ENCODE peak calls at places on chromosomes 1 and 21, in five cellular contexts. One of them, this sample, is unnamed.

GRCh38 chr1:82464362-82464931 is 663.7 kb downstream of the ADGRL2 start:
- DNase-seq in cardiac muscle cell: peak
- DNase-seq in lower leg skin: no peak
- DNase-seq in fibroblast of lung: peak
- DNase-seq in A549: no peak
- DNase-seq in this sample: peak

GRCh38 chr21:32334980-32335471 is 36.4 kb downstream of the MRAP start:
- DNase-seq in A549: no peak
- DNase-seq in fibroblast of lung: no peak
- DNase-seq in lower leg skin: no peak
- DNase-seq in cardiac muscle cell: no peak
- DNase-seq in this sample: no peak

GRCh38 chr21:35084869-35085268 is 35.8 kb upstream of the RUNX1 start:
- DNase-seq in cardiac muscle cell: no peak
- DNase-seq in lower leg skin: no peak
- DNase-seq in A549: peak
- DNase-seq in fibroblast of lung: peak
- DNase-seq in this sample: peak

GRCh38 chr1:87556326-87556725 is 227.6 kb downstream of the LMO4 start:
- DNase-seq in lower leg skin: no peak
- DNase-seq in cardiac muscle cell: no peak
- DNase-seq in A549: no peak
- DNase-seq in fibroblast of lung: peak
- DNase-seq in this sample: no peak

GRCh38 chr1:30184393-30185141 is 538.8 kb downstream of the MATN1 start:
- DNase-seq in fibroblast of lung: no peak
- DNase-seq in cardiac muscle cell: peak
- DNase-seq in lower leg skin: peak
- DNase-seq in A549: no peak
- DNase-seq in this sample: no peak

GRCh38 chr1:11831945-11832725 is 15.4 kb downstream of the NPPA start:
- DNase-seq in cardiac muscle cell: no peak
- DNase-seq in A549: no peak
- DNase-seq in fibroblast of lung: no peak
- DNase-seq in lower leg skin: no peak
- DNase-seq in this sample: no peak

GRCh38 chr1:153960206-153960605 is 1.8 kb upstream of the CRTC2 start:
- DNase-seq in cardiac muscle cell: no peak
- DNase-seq in lower leg skin: no peak
- DNase-seq in fibroblast of lung: no peak
- DNase-seq in A549: no peak
- DNase-seq in this sample: no peak

GRCh38 chr1:90854559-90854958 is 137.5 kb upstream of the BARHL2 start:
- DNase-seq in A549: no peak
- DNase-seq in lower leg skin: no peak
- DNase-seq in cardiac muscle cell: no peak
- DNase-seq in fibroblast of lung: no peak
- DNase-seq in this sample: no peak

GRCh38 chr1:32724678-32725594 is 22.4 kb upstream of the SYNC start:
- DNase-seq in fibroblast of lung: peak
- DNase-seq in cardiac muscle cell: no peak
- DNase-seq in A549: peak
- DNase-seq in lower leg skin: no peak
- DNase-seq in this sample: peak

GRCh38 chr1:201499795-201500669 is 6.9 kb downstream of the CSRP1 start:
- DNase-seq in A549: no peak
- DNase-seq in fibroblast of lung: no peak
- DNase-seq in lower leg skin: no peak
- DNase-seq in cardiac muscle cell: no peak
- DNase-seq in this sample: no peak

GRCh38 chr1:1477206-1477605 is 5.6 kb downstream of the ATAD3B start:
- DNase-seq in fibroblast of lung: no peak
- DNase-seq in cardiac muscle cell: no peak
- DNase-seq in A549: no peak
- DNase-seq in lower leg skin: no peak
- DNase-seq in this sample: no peak

GRCh38 chr1:19861034-19861433 is 21.2 kb upstream of the OTUD3 start:
- DNase-seq in fibroblast of lung: no peak
- DNase-seq in lower leg skin: no peak
- DNase-seq in A549: no peak
- DNase-seq in cardiac muscle cell: no peak
- DNase-seq in this sample: no peak

GRCh38 chr1:183995322-183996035 is 42.0 kb downstream of the COLGALT2 start:
- DNase-seq in cardiac muscle cell: no peak
- DNase-seq in lower leg skin: no peak
- DNase-seq in A549: no peak
- DNase-seq in fibroblast of lung: peak
- DNase-seq in this sample: peak
- TF ChIP-seq CTCF in cardiac muscle cell: no peak
- TF ChIP-seq CTCF in lower leg skin: no peak
- TF ChIP-seq CTCF in A549: no peak
- TF ChIP-seq CTCF in fibroblast of lung: no peak
- TF ChIP-seq CTCF in this sample: peak

GRCh38 chr1:152112885-152113432 is 2.3 kb downstream of the TCHH start:
- DNase-seq in lower leg skin: no peak
- DNase-seq in fibroblast of lung: no peak
- DNase-seq in A549: no peak
- DNase-seq in cardiac muscle cell: no peak
- DNase-seq in this sample: no peak
- H3K4me3 ChIP-seq in lower leg skin: no peak
- H3K4me3 ChIP-seq in fibroblast of lung: no peak
- H3K4me3 ChIP-seq in A549: peak
- H3K4me3 ChIP-seq in cardiac muscle cell: no peak
- H3K4me3 ChIP-seq in this sample: no peak

GRCh38 chr1:246779561-246780175 is 55.5 kb downstream of the SCCPDH start:
- DNase-seq in A549: no peak
- DNase-seq in lower leg skin: peak
- DNase-seq in fibroblast of lung: no peak
- DNase-seq in cardiac muscle cell: no peak
- DNase-seq in this sample: no peak

GRCh38 chr1:246781212-246781611 is 57.0 kb downstream of the SCCPDH start:
- DNase-seq in cardiac muscle cell: no peak
- DNase-seq in lower leg skin: peak
- DNase-seq in A549: no peak
- DNase-seq in fibroblast of lung: no peak
- DNase-seq in this sample: no peak

GRCh38 chr1:246778663-246779062 is 54.5 kb downstream of the SCCPDH start:
- DNase-seq in lower leg skin: peak
- DNase-seq in A549: no peak
- DNase-seq in cardiac muscle cell: no peak
- DNase-seq in fibroblast of lung: no peak
- DNase-seq in this sample: no peak

GRCh38 chr1:246782120-246782900 is 58.1 kb downstream of the SCCPDH start:
- DNase-seq in lower leg skin: peak
- DNase-seq in A549: no peak
- DNase-seq in fibroblast of lung: peak
- DNase-seq in cardiac muscle cell: no peak
- DNase-seq in this sample: peak

GRCh38 chr1:246780264-246780663 is 56.1 kb downstream of the SCCPDH start:
- DNase-seq in cardiac muscle cell: no peak
- DNase-seq in fibroblast of lung: no peak
- DNase-seq in A549: no peak
- DNase-seq in lower leg skin: peak
- DNase-seq in this sample: no peak
- TF ChIP-seq CTCF in cardiac muscle cell: no peak
- TF ChIP-seq CTCF in fibroblast of lung: no peak
- TF ChIP-seq CTCF in A549: no peak
- TF ChIP-seq CTCF in lower leg skin: no peak
- TF ChIP-seq CTCF in this sample: no peak

GRCh38 chr1:3067301-3067670 is 1.7 kb upstream of the PRDM16 start:
- DNase-seq in cardiac muscle cell: no peak
- DNase-seq in lower leg skin: no peak
- DNase-seq in fibroblast of lung: no peak
- DNase-seq in A549: no peak
- DNase-seq in this sample: no peak
- H3K4me3 ChIP-seq in cardiac muscle cell: peak
- H3K4me3 ChIP-seq in lower leg skin: no peak
- H3K4me3 ChIP-seq in fibroblast of lung: no peak
- H3K4me3 ChIP-seq in A549: no peak
- H3K4me3 ChIP-seq in this sample: no peak

GRCh38 chr1:150572918-150573647 is 6.3 kb downstream of the MCL1 start:
- DNase-seq in cardiac muscle cell: no peak
- DNase-seq in lower leg skin: no peak
- DNase-seq in fibroblast of lung: no peak
- DNase-seq in A549: no peak
- DNase-seq in this sample: peak
- TF ChIP-seq CTCF in cardiac muscle cell: no peak
- TF ChIP-seq CTCF in lower leg skin: no peak
- TF ChIP-seq CTCF in fibroblast of lung: no peak
- TF ChIP-seq CTCF in A549: no peak
- TF ChIP-seq CTCF in this sample: no peak

DNA sequence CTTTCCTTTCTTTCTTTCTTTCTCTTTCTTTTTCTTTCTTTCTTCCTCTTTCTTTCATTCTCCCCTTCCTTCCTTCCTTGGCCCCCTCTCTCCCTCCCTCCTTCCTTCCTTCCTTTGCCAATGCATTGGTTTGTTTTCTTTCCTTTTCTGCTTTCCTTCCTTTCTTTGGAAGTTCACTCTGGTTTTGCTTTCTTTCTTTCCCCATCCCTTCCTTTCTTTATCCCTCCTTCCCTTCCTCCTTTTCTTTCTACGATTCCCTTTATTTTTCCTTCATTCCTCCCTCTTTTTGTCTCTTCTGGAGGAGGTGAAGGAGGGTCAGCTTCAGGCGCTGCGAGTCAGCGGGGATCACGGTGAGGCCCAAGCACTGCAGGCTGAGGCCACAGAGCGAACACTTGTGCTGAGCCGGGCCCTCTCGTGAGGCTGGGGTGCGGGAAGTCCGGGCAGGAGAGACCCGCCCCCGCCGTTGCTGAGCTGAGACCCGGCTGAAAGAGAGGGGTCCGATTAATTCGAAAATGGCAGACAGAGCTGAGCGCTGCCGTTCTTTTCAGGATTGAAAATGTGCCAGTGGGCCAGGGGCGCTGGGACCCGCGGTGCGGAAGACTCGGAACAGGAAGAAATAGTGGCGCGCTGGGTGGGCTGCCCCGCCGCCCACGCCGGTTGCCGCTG is 1.5 kb downstream of the SIM2 start:
- DNase-seq in cardiac muscle cell: no peak
- DNase-seq in A549: no peak
- DNase-seq in fibroblast of lung: no peak
- DNase-seq in lower leg skin: no peak
- DNase-seq in this sample: no peak
- H3K4me3 ChIP-seq in cardiac muscle cell: peak
- H3K4me3 ChIP-seq in A549: peak
- H3K4me3 ChIP-seq in fibroblast of lung: no peak
- H3K4me3 ChIP-seq in lower leg skin: no peak
- H3K4me3 ChIP-seq in this sample: no peak

GRCh38 chr1:237814319-237814924 is 76.3 kb downstream of the ZP4 start:
- DNase-seq in lower leg skin: no peak
- DNase-seq in A549: peak
- DNase-seq in cardiac muscle cell: peak
- DNase-seq in fibroblast of lung: peak
- DNase-seq in this sample: peak
- TF ChIP-seq CTCF in lower leg skin: no peak
- TF ChIP-seq CTCF in A549: peak
- TF ChIP-seq CTCF in cardiac muscle cell: peak
- TF ChIP-seq CTCF in fibroblast of lung: peak
- TF ChIP-seq CTCF in this sample: peak

GRCh38 chr21:16211339-16212303 is 481.8 kb downstream of the USP25 start:
- DNase-seq in cardiac muscle cell: peak
- DNase-seq in fibroblast of lung: peak
- DNase-seq in A549: no peak
- DNase-seq in lower leg skin: no peak
- DNase-seq in this sample: peak
- H3K4me3 ChIP-seq in cardiac muscle cell: peak
- H3K4me3 ChIP-seq in fibroblast of lung: no peak
- H3K4me3 ChIP-seq in A549: no peak
- H3K4me3 ChIP-seq in lower leg skin: no peak
- H3K4me3 ChIP-seq in this sample: no peak

GRCh38 chr1:96080925-96081324 is 640.7 kb upstream of the PTBP2 start:
- DNase-seq in cardiac muscle cell: no peak
- DNase-seq in lower leg skin: no peak
- DNase-seq in A549: no peak
- DNase-seq in fibroblast of lung: peak
- DNase-seq in this sample: peak
- TF ChIP-seq CTCF in cardiac muscle cell: peak
- TF ChIP-seq CTCF in lower leg skin: no peak
- TF ChIP-seq CTCF in A549: no peak
- TF ChIP-seq CTCF in fibroblast of lung: no peak
- TF ChIP-seq CTCF in this sample: peak

This sample was measured in choroid plexus epithelial cell.